ENCODE peak calls at places on chromosomes 7 and 10, in six cellular contexts. One of them, this sample, is unnamed.

GRCh38 chr10:131650169-131650705 is 250.6 kb upstream of the PPP2R2D start:
- DNase-seq in choroid plexus epithelial cell: no peak
- DNase-seq in spleen: no peak
- DNase-seq in SK-N-SH: no peak
- DNase-seq in AG04450: no peak
- DNase-seq in astrocyte of the cerebellum: no peak
- DNase-seq in this sample: no peak

GRCh38 chr7:34096777-34097176 is 191.4 kb downstream of the BMPER start:
- DNase-seq in spleen: no peak
- DNase-seq in choroid plexus epithelial cell: no peak
- DNase-seq in astrocyte of the cerebellum: no peak
- DNase-seq in SK-N-SH: no peak
- DNase-seq in AG04450: no peak
- DNase-seq in this sample: no peak

GRCh38 chr7:112723416-112723815 is 66.8 kb downstream of the TMEM168 start:
- DNase-seq in AG04450: peak
- DNase-seq in astrocyte of the cerebellum: peak
- DNase-seq in choroid plexus epithelial cell: peak
- DNase-seq in spleen: no peak
- DNase-seq in SK-N-SH: no peak
- DNase-seq in this sample: peak

GRCh38 chr7:7667187-7667586 is 26.6 kb downstream of the UMAD1 start:
- DNase-seq in AG04450: no peak
- DNase-seq in astrocyte of the cerebellum: no peak
- DNase-seq in SK-N-SH: no peak
- DNase-seq in spleen: no peak
- DNase-seq in choroid plexus epithelial cell: no peak
- DNase-seq in this sample: no peak

GRCh38 chr10:69911571-69912528 is 110.1 kb downstream of the COL13A1 start:
- DNase-seq in AG04450: no peak
- DNase-seq in SK-N-SH: no peak
- DNase-seq in spleen: no peak
- DNase-seq in choroid plexus epithelial cell: no peak
- DNase-seq in astrocyte of the cerebellum: no peak
- DNase-seq in this sample: no peak

GRCh38 chr10:16832351-16833080 is 15.3 kb upstream of the RSU1 start:
- DNase-seq in SK-N-SH: no peak
- DNase-seq in spleen: no peak
- DNase-seq in choroid plexus epithelial cell: peak
- DNase-seq in astrocyte of the cerebellum: peak
- DNase-seq in AG04450: peak
- DNase-seq in this sample: no peak

GRCh38 chr10:73803680-73804286 is 7.6 kb downstream of the NDST2 start:
- DNase-seq in choroid plexus epithelial cell: peak
- DNase-seq in SK-N-SH: no peak
- DNase-seq in spleen: no peak
- DNase-seq in astrocyte of the cerebellum: no peak
- DNase-seq in AG04450: no peak
- DNase-seq in this sample: no peak

GRCh38 chr7:27150568-27151340 is 1.6 kb downstream of the HOXA3 start:
- DNase-seq in SK-N-SH: peak
- DNase-seq in choroid plexus epithelial cell: peak
- DNase-seq in astrocyte of the cerebellum: no peak
- DNase-seq in spleen: peak
- DNase-seq in AG04450: no peak
- DNase-seq in this sample: no peak

GRCh38 chr10:61992683-61993629 is 91.5 kb downstream of the ARID5B start:
- DNase-seq in spleen: no peak
- DNase-seq in choroid plexus epithelial cell: peak
- DNase-seq in astrocyte of the cerebellum: peak
- DNase-seq in SK-N-SH: peak
- DNase-seq in AG04450: peak
- DNase-seq in this sample: peak

GRCh38 chr10:19816420-19817250 is at the start of gene PLXDC2:
- DNase-seq in AG04450: peak
- DNase-seq in astrocyte of the cerebellum: peak
- DNase-seq in spleen: peak
- DNase-seq in choroid plexus epithelial cell: peak
- DNase-seq in SK-N-SH: peak
- DNase-seq in this sample: no peak

GRCh38 chr7:20113423-20114027 is 103.7 kb downstream of the MACC1 start:
- DNase-seq in choroid plexus epithelial cell: no peak
- DNase-seq in spleen: no peak
- DNase-seq in AG04450: no peak
- DNase-seq in SK-N-SH: no peak
- DNase-seq in astrocyte of the cerebellum: no peak
- DNase-seq in this sample: no peak

DNA sequence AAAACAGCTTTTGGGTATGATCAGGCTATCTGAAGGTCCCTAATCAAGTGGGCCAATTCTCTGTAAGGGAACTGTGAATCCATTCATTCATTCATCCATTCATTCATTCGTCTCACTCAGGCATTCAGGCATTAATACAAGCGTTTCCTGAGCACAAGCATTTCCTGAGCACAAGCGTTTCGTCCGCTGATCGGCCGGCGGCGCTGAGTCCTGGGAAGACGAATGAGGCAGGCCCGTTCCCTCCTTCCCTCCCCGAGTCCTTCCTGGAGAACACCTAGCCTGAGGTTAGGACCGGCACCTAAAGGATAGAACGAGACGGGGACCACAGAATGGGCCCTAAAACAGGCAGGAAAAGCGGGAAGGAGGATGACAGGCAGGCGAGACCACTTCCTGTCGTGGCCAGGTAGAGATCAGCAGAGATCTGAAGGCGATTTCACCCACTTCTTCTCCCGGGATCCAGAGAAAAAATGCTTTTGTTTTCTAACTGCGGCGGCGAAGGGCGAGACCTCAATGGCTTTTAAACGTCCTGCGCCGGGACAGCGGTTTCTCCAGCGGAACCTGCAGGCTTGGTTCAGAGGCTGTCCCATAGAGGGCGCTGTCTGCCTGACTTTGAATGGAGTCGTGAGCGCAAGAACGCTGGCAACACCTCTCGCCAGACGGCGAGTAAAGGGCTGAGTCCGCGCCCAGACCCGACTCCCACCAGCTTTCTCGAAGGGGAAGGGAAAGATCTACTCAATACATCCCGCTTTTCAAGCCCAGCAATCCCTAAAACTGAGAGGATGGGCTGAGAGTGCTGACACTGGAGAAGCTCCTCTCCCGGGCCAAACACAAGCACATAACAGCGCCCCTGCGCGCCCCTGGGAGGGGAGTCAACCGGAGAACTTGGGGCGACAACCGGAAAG is 2.9 kb upstream of the HMX3 start:
- DNase-seq in choroid plexus epithelial cell: peak
- DNase-seq in SK-N-SH: peak
- DNase-seq in astrocyte of the cerebellum: peak
- DNase-seq in spleen: peak
- DNase-seq in AG04450: peak
- DNase-seq in this sample: peak
- H3K4me3 ChIP-seq in choroid plexus epithelial cell: peak
- H3K4me3 ChIP-seq in SK-N-SH: peak
- H3K4me3 ChIP-seq in astrocyte of the cerebellum: peak
- H3K4me3 ChIP-seq in spleen: peak
- H3K4me3 ChIP-seq in AG04450: peak
- H3K4me3 ChIP-seq in this sample: peak

DNA sequence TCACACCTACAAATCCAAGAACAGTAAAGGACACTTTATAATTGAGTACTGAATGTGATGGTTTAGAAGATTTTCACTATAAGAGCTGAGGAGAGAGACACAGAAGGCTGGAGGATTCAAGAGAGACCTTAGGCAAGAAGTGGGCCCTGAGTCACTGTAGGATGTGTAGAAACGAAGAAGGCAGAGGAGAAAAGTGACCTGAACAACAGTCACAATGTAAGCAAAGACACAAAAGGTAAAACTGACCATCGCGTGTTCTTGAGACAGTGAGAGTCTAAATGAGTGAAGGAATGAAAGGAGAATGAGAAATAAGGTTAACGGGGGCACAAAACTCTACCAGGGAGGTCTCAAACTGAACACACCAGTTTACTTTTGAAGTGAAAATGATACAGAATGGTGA is 298.2 kb upstream of the LRGUK start:
- DNase-seq in AG04450: no peak
- DNase-seq in spleen: no peak
- DNase-seq in astrocyte of the cerebellum: no peak
- DNase-seq in SK-N-SH: no peak
- DNase-seq in choroid plexus epithelial cell: no peak
- DNase-seq in this sample: no peak
- H3K4me3 ChIP-seq in AG04450: no peak
- H3K4me3 ChIP-seq in spleen: no peak
- H3K4me3 ChIP-seq in astrocyte of the cerebellum: no peak
- H3K4me3 ChIP-seq in SK-N-SH: no peak
- H3K4me3 ChIP-seq in choroid plexus epithelial cell: no peak
- H3K4me3 ChIP-seq in this sample: no peak

GRCh38 chr10:133236411-133237240 is 1.0 kb upstream of the VENTX start:
- DNase-seq in SK-N-SH: no peak
- DNase-seq in AG04450: no peak
- DNase-seq in astrocyte of the cerebellum: no peak
- DNase-seq in spleen: no peak
- DNase-seq in choroid plexus epithelial cell: no peak
- DNase-seq in this sample: no peak
- H3K4me3 ChIP-seq in SK-N-SH: no peak
- H3K4me3 ChIP-seq in AG04450: no peak
- H3K4me3 ChIP-seq in astrocyte of the cerebellum: no peak
- H3K4me3 ChIP-seq in spleen: peak
- H3K4me3 ChIP-seq in choroid plexus epithelial cell: no peak
- H3K4me3 ChIP-seq in this sample: no peak

DNA sequence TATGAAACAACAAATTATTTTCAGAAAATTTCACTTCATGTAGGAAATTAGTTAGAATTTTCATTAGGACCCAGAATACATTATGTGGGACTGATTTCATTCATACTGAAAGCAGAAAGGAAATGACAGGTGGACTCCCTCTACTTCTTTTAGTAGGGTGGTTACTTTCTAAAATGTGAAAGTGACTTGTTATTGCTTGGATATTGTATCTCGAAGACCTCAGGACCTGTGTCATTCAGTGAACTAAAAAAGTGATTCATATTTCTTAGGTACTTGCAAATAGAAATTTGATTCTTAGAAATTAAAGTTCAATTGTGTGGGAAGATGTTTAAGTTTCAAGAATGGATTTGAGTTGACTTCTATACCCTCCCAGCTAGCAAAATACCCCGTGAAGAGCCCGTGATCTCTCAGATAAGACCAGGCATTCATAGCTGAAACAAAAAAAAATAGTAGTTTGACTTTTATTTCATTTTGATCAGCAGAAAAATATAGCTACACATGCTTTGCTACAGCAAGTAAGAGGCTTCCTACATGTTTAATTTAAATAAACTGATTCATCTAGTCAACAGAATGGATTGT is 1037.1 kb downstream of the GATA3 start:
- DNase-seq in spleen: no peak
- DNase-seq in astrocyte of the cerebellum: no peak
- DNase-seq in SK-N-SH: no peak
- DNase-seq in AG04450: no peak
- DNase-seq in choroid plexus epithelial cell: no peak
- DNase-seq in this sample: no peak
- H3K4me3 ChIP-seq in spleen: no peak
- H3K4me3 ChIP-seq in astrocyte of the cerebellum: no peak
- H3K4me3 ChIP-seq in SK-N-SH: no peak
- H3K4me3 ChIP-seq in AG04450: no peak
- H3K4me3 ChIP-seq in choroid plexus epithelial cell: no peak
- H3K4me3 ChIP-seq in this sample: no peak

DNA sequence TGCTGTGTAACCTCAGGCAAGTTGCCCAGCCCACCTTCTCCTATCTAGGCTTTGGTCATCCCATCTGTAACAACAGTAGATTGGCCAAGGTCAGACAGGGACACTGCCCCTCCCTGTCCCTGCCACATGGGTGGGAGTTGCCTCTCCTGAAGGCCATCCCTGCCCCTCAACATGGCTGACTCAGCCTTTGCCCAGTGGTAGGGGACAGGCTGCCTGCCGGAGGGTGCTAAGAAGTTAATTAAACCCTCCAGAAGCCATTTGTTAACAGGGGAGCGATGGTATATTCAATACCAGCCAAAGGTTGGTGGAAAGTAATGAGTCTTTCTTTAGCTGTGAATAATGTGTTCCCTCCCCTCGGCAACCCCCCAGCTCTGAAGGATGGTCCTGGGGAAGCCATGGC is 149.9 kb upstream of the PCBD1 start:
- DNase-seq in SK-N-SH: no peak
- DNase-seq in astrocyte of the cerebellum: no peak
- DNase-seq in choroid plexus epithelial cell: no peak
- DNase-seq in AG04450: no peak
- DNase-seq in spleen: peak
- DNase-seq in this sample: no peak
- H3K4me3 ChIP-seq in SK-N-SH: no peak
- H3K4me3 ChIP-seq in astrocyte of the cerebellum: no peak
- H3K4me3 ChIP-seq in choroid plexus epithelial cell: no peak
- H3K4me3 ChIP-seq in AG04450: no peak
- H3K4me3 ChIP-seq in spleen: no peak
- H3K4me3 ChIP-seq in this sample: no peak

GRCh38 chr10:124637746-124638145 is 106.4 kb downstream of the FAM53B start:
- DNase-seq in choroid plexus epithelial cell: no peak
- DNase-seq in spleen: peak
- DNase-seq in AG04450: no peak
- DNase-seq in SK-N-SH: no peak
- DNase-seq in astrocyte of the cerebellum: no peak
- DNase-seq in this sample: no peak

GRCh38 chr10:124636271-124636993 is 107.7 kb downstream of the FAM53B start:
- DNase-seq in spleen: peak
- DNase-seq in SK-N-SH: no peak
- DNase-seq in AG04450: no peak
- DNase-seq in choroid plexus epithelial cell: no peak
- DNase-seq in astrocyte of the cerebellum: no peak
- DNase-seq in this sample: no peak

GRCh38 chr10:124639646-124640045 is 104.5 kb downstream of the FAM53B start:
- DNase-seq in astrocyte of the cerebellum: no peak
- DNase-seq in AG04450: no peak
- DNase-seq in SK-N-SH: no peak
- DNase-seq in choroid plexus epithelial cell: no peak
- DNase-seq in spleen: peak
- DNase-seq in this sample: no peak

GRCh38 chr10:124639206-124639605 is 105.0 kb downstream of the FAM53B start:
- DNase-seq in spleen: peak
- DNase-seq in AG04450: no peak
- DNase-seq in SK-N-SH: no peak
- DNase-seq in choroid plexus epithelial cell: no peak
- DNase-seq in astrocyte of the cerebellum: no peak
- DNase-seq in this sample: no peak

GRCh38 chr10:124637091-124637700 is 107.0 kb downstream of the FAM53B start:
- DNase-seq in SK-N-SH: no peak
- DNase-seq in choroid plexus epithelial cell: no peak
- DNase-seq in AG04450: no peak
- DNase-seq in astrocyte of the cerebellum: no peak
- DNase-seq in spleen: peak
- DNase-seq in this sample: no peak
- H3K4me3 ChIP-seq in SK-N-SH: no peak
- H3K4me3 ChIP-seq in choroid plexus epithelial cell: no peak
- H3K4me3 ChIP-seq in AG04450: no peak
- H3K4me3 ChIP-seq in astrocyte of the cerebellum: no peak
- H3K4me3 ChIP-seq in spleen: peak
- H3K4me3 ChIP-seq in this sample: no peak

This sample was measured in retinal pigment epithelial cell.